ENCODE peak calls at places on chromosomes 6 and 20, in eight cellular contexts. T is A549, Z is AG04450, R is gastrocnemius medialis, D is tibial artery, J is neural crest cell, G is B cell, M is stomach. O is an unnamed sample.

GRCh38 chr6:143598466-143599080 is 79.2 kb upstream of the PHACTR2 start:
- DNase-seq in T (no peak), Z (no peak), R (no peak), D (no peak), J (no peak), G (peak; percentile 14), M (no peak), O (no peak)

GRCh38 chr6:144811140-144811539 is 526.0 kb downstream of the UTRN start:
- DNase-seq in T (no peak), Z (no peak), R (no peak), D (no peak), J (no peak), G (no peak), M (no peak), O (no peak)

GRCh38 chr6:106180208-106180607 is 94.1 kb downstream of the PRDM1 start:
- DNase-seq in T (no peak), Z (no peak), R (no peak), D (no peak), J (no peak), G (no peak), M (no peak), O (no peak)

GRCh38 chr6:34773906-34774305 is 16.6 kb downstream of the SNRPC start:
- DNase-seq in T (no peak), Z (no peak), R (no peak), D (no peak), J (no peak), G (no peak), M (no peak), O (no peak)

GRCh38 chr20:17542481-17542880 is 11.3 kb upstream of the BFSP1 start:
- DNase-seq in T (no peak), Z (no peak), R (no peak), D (no peak), J (no peak), G (no peak), M (no peak), O (no peak)

GRCh38 chr6:165988306-165988756 is 179.3 kb downstream of the TBXT start:
- DNase-seq in T (no peak), Z (no peak), R (no peak), D (no peak), J (peak; percentile 47), G (no peak), M (no peak), O (no peak)

GRCh38 chr20:38805502-38805957 is at the start of gene PPP1R16B:
- DNase-seq in T (peak; percentile 26), Z (no peak), R (no peak), D (no peak), J (peak; percentile 54), G (peak; percentile 89), M (peak; percentile 50), O (no peak)

GRCh38 chr20:45010399-45010828 is 44.1 kb downstream of the STK4 start:
- DNase-seq in T (no peak), Z (peak; percentile 61), R (no peak), D (no peak), J (no peak), G (no peak), M (no peak), O (no peak)

GRCh38 chr6:53465732-53466131 is 79.2 kb downstream of the GCLC start:
- DNase-seq in T (no peak), Z (no peak), R (peak; percentile 15), D (no peak), J (no peak), G (no peak), M (no peak), O (no peak)

GRCh38 chr20:10927936-10928860 is 254.4 kb upstream of the JAG1 start:
- DNase-seq in T (no peak), Z (no peak), R (no peak), D (no peak), J (no peak), G (no peak), M (no peak), O (no peak)

GRCh38 chr6:282177-282866 is 10.0 kb upstream of the DUSP22 start:
- DNase-seq in T (no peak), Z (no peak), R (no peak), D (no peak), J (no peak), G (no peak), M (no peak), O (no peak)

GRCh38 chr6:138429731-138430130 is 25.7 kb downstream of the HEBP2 start:
- DNase-seq in T (no peak), Z (no peak), R (no peak), D (no peak), J (no peak), G (no peak), M (no peak), O (no peak)

DNA sequence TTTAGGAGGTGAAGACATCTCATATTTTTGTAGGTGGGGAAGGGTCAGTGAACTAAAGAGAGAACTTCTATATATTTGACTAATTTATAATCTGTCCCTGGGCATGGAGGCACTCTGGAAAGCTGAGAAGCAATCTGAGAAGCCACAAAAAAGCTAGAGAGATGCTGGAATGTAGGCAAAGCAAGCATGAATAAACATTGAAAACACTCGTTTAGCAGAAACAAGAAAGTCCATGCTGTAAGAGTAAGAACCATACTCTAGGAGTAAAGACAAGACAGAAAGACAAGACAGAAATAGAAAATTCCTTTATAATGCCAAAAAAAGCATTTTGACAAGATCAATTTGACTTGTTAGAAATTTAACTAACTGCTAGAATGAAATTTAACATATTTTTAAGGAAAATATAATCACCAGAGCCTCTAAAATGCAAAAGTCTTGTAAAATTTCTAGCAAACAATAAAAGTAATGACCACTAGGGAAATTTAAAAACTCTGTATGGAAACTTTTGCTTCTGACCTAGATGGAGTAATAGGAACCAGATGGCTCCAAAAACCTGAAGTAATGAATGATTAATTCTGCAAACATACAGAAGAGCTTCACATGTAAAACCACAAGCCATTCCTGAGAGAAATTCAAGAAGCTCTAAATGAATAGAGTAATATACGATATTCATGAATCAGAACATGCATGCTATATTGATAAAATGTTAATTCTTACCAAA is 625.6 kb upstream of the PTCHD4 start:
- DNase-seq in T (no peak), Z (peak; percentile 55), R (no peak), D (no peak), J (no peak), G (no peak), M (no peak), O (no peak)
- TF ChIP-seq CTCF in T (no peak), Z (peak; percentile 27), R (no peak), D (no peak), J (no peak), G (no peak), M (no peak), O (no peak)

GRCh38 chr6:158516098-158516497 is 43.8 kb upstream of the TMEM181 start:
- DNase-seq in T (no peak), Z (no peak), R (no peak), D (no peak), J (no peak), G (no peak), M (no peak), O (no peak)
- TF ChIP-seq CTCF in T (no peak), Z (no peak), R (no peak), D (no peak), J (no peak), G (no peak), M (no peak), O (no peak)

GRCh38 chr20:50794846-50795634 is at the start of gene BCAS4:
- DNase-seq in T (peak; percentile 88), Z (peak; percentile 37), R (peak; percentile 59), D (peak; percentile 85), J (peak; percentile 71), G (peak; percentile 94), M (peak; percentile 84), O (no peak)
- TF ChIP-seq CTCF in T (peak; percentile 98), Z (peak; percentile 63), R (peak; percentile 94), D (peak; percentile 70), J (peak; percentile 92), G (peak; percentile 79), M (peak; percentile 88), O (peak; percentile 75)

GRCh38 chr20:1184260-1184637 is 532 bp downstream of the TMEM74B start:
- DNase-seq in T (no peak), Z (no peak), R (no peak), D (no peak), J (no peak), G (no peak), M (no peak), O (no peak)
- TF ChIP-seq CTCF in T (no peak), Z (no peak), R (no peak), D (no peak), J (no peak), G (no peak), M (no peak), O (no peak)

GRCh38 chr6:118565317-118565960 is 17.3 kb downstream of the PLN start:
- DNase-seq in T (peak; percentile 3), Z (no peak), R (no peak), D (no peak), J (no peak), G (peak; percentile 74), M (no peak), O (no peak)
- TF ChIP-seq CTCF in T (peak; percentile 45), Z (peak; percentile 49), R (peak; percentile 33), D (no peak), J (peak; percentile 69), G (peak; percentile 85), M (peak; percentile 22), O (no peak)

GRCh38 chr6:82178759-82179112 is 68.8 kb downstream of the IBTK start:
- DNase-seq in T (no peak), Z (no peak), R (no peak), D (no peak), J (no peak), G (no peak), M (no peak), O (no peak)

GRCh38 chr6:82176616-82177015 is 70.9 kb downstream of the IBTK start:
- DNase-seq in T (no peak), Z (no peak), R (no peak), D (no peak), J (no peak), G (no peak), M (no peak), O (no peak)

GRCh38 chr6:82179415-82179814 is 68.1 kb downstream of the IBTK start:
- DNase-seq in T (no peak), Z (no peak), R (no peak), D (no peak), J (no peak), G (no peak), M (no peak), O (no peak)

GRCh38 chr6:82182756-82183155 is 64.8 kb downstream of the IBTK start:
- DNase-seq in T (no peak), Z (no peak), R (no peak), D (no peak), J (no peak), G (no peak), M (no peak), O (no peak)

GRCh38 chr6:82178084-82178758 is 69.3 kb downstream of the IBTK start:
- DNase-seq in T (no peak), Z (no peak), R (no peak), D (no peak), J (no peak), G (no peak), M (no peak), O (no peak)
- TF ChIP-seq CTCF in T (peak; percentile 61), Z (peak; percentile 66), R (no peak), D (peak; percentile 75), J (peak; percentile 75), G (no peak), M (no peak), O (peak; percentile 56)

GRCh38 chr6:141790921-141791320 is 341.8 kb upstream of the GJE1 start:
- DNase-seq in T (no peak), Z (no peak), R (no peak), D (no peak), J (no peak), G (no peak), M (no peak), O (no peak)
- TF ChIP-seq CTCF in T (no peak), Z (no peak), R (no peak), D (no peak), J (peak; percentile 36), G (no peak), M (no peak), O (no peak)

O was measured in thoracic aorta.